ENCODE peak calls at places on chromosomes 12 and 14, in eight cellular contexts. One of them, this sample, is unnamed.

GRCh38 chr14:37559386-37559785 is 35.7 kb downstream of the FOXA1 start:
- DNase-seq in stimulated activated CD4-positive, alpha-beta T cell treated with anti-CD3 and anti-CD28 coated beads, Interleukin-2, amount 100 ng/mL, for 48 hours: no peak
- DNase-seq in tibial nerve: no peak
- DNase-seq in GM12865: no peak
- DNase-seq in activated naive CD4-positive, alpha-beta T cell treated with Interleukin-2 at 50 U/mL for 16 hours: no peak
- DNase-seq in foreskin fibroblast: no peak
- DNase-seq in GM19239: no peak
- DNase-seq in midbrain: no peak
- DNase-seq in this sample: no peak

GRCh38 chr12:113097716-113098427 is 37.7 kb downstream of the RASAL1 start:
- DNase-seq in stimulated activated CD4-positive, alpha-beta T cell treated with anti-CD3 and anti-CD28 coated beads, Interleukin-2, amount 100 ng/mL, for 48 hours: no peak
- DNase-seq in tibial nerve: peak
- DNase-seq in GM12865: no peak
- DNase-seq in activated naive CD4-positive, alpha-beta T cell treated with Interleukin-2 at 50 U/mL for 16 hours: no peak
- DNase-seq in foreskin fibroblast: no peak
- DNase-seq in GM19239: no peak
- DNase-seq in midbrain: peak
- DNase-seq in this sample: no peak

GRCh38 chr14:59591641-59592040 is 15.0 kb upstream of the CCDC175 start:
- DNase-seq in stimulated activated CD4-positive, alpha-beta T cell treated with anti-CD3 and anti-CD28 coated beads, Interleukin-2, amount 100 ng/mL, for 48 hours: no peak
- DNase-seq in tibial nerve: no peak
- DNase-seq in GM12865: no peak
- DNase-seq in activated naive CD4-positive, alpha-beta T cell treated with Interleukin-2 at 50 U/mL for 16 hours: no peak
- DNase-seq in foreskin fibroblast: no peak
- DNase-seq in GM19239: no peak
- DNase-seq in midbrain: no peak
- DNase-seq in this sample: no peak

GRCh38 chr12:15852383-15852782 is 29.8 kb upstream of the STRAP start:
- DNase-seq in stimulated activated CD4-positive, alpha-beta T cell treated with anti-CD3 and anti-CD28 coated beads, Interleukin-2, amount 100 ng/mL, for 48 hours: no peak
- DNase-seq in tibial nerve: no peak
- DNase-seq in GM12865: no peak
- DNase-seq in activated naive CD4-positive, alpha-beta T cell treated with Interleukin-2 at 50 U/mL for 16 hours: no peak
- DNase-seq in foreskin fibroblast: no peak
- DNase-seq in GM19239: no peak
- DNase-seq in midbrain: no peak
- DNase-seq in this sample: no peak

GRCh38 chr12:121108492-121108891 is 24.2 kb upstream of the P2RX7 start:
- DNase-seq in stimulated activated CD4-positive, alpha-beta T cell treated with anti-CD3 and anti-CD28 coated beads, Interleukin-2, amount 100 ng/mL, for 48 hours: no peak
- DNase-seq in tibial nerve: no peak
- DNase-seq in GM12865: no peak
- DNase-seq in activated naive CD4-positive, alpha-beta T cell treated with Interleukin-2 at 50 U/mL for 16 hours: no peak
- DNase-seq in foreskin fibroblast: no peak
- DNase-seq in GM19239: no peak
- DNase-seq in midbrain: no peak
- DNase-seq in this sample: no peak

GRCh38 chr12:48106574-48107251 is 834 bp upstream of the SENP1 start:
- DNase-seq in stimulated activated CD4-positive, alpha-beta T cell treated with anti-CD3 and anti-CD28 coated beads, Interleukin-2, amount 100 ng/mL, for 48 hours: no peak
- DNase-seq in tibial nerve: no peak
- DNase-seq in GM12865: peak
- DNase-seq in activated naive CD4-positive, alpha-beta T cell treated with Interleukin-2 at 50 U/mL for 16 hours: no peak
- DNase-seq in foreskin fibroblast: no peak
- DNase-seq in GM19239: no peak
- DNase-seq in midbrain: no peak
- DNase-seq in this sample: no peak

GRCh38 chr14:73239463-73240241 is 2.3 kb downstream of the PAPLN start:
- DNase-seq in stimulated activated CD4-positive, alpha-beta T cell treated with anti-CD3 and anti-CD28 coated beads, Interleukin-2, amount 100 ng/mL, for 48 hours: no peak
- DNase-seq in tibial nerve: peak
- DNase-seq in GM12865: no peak
- DNase-seq in activated naive CD4-positive, alpha-beta T cell treated with Interleukin-2 at 50 U/mL for 16 hours: no peak
- DNase-seq in foreskin fibroblast: peak
- DNase-seq in GM19239: no peak
- DNase-seq in midbrain: peak
- DNase-seq in this sample: no peak

GRCh38 chr14:67221248-67221981 is 19.8 kb upstream of the PALS1 start:
- DNase-seq in stimulated activated CD4-positive, alpha-beta T cell treated with anti-CD3 and anti-CD28 coated beads, Interleukin-2, amount 100 ng/mL, for 48 hours: no peak
- DNase-seq in tibial nerve: no peak
- DNase-seq in GM12865: no peak
- DNase-seq in activated naive CD4-positive, alpha-beta T cell treated with Interleukin-2 at 50 U/mL for 16 hours: no peak
- DNase-seq in foreskin fibroblast: peak
- DNase-seq in GM19239: no peak
- DNase-seq in midbrain: no peak
- DNase-seq in this sample: no peak

GRCh38 chr12:131863711-131864396 is 30.6 kb upstream of the ULK1 start:
- DNase-seq in stimulated activated CD4-positive, alpha-beta T cell treated with anti-CD3 and anti-CD28 coated beads, Interleukin-2, amount 100 ng/mL, for 48 hours: no peak
- DNase-seq in tibial nerve: no peak
- DNase-seq in GM12865: no peak
- DNase-seq in activated naive CD4-positive, alpha-beta T cell treated with Interleukin-2 at 50 U/mL for 16 hours: no peak
- DNase-seq in foreskin fibroblast: no peak
- DNase-seq in GM19239: no peak
- DNase-seq in midbrain: no peak
- DNase-seq in this sample: no peak

GRCh38 chr14:24056800-24057184 is 5.0 kb downstream of the CARMIL3 start:
- DNase-seq in stimulated activated CD4-positive, alpha-beta T cell treated with anti-CD3 and anti-CD28 coated beads, Interleukin-2, amount 100 ng/mL, for 48 hours: no peak
- DNase-seq in tibial nerve: no peak
- DNase-seq in GM12865: no peak
- DNase-seq in activated naive CD4-positive, alpha-beta T cell treated with Interleukin-2 at 50 U/mL for 16 hours: no peak
- DNase-seq in foreskin fibroblast: no peak
- DNase-seq in GM19239: no peak
- DNase-seq in midbrain: no peak
- DNase-seq in this sample: no peak

GRCh38 chr12:102061096-102061555 is 665 bp downstream of the WASHC3 start:
- DNase-seq in stimulated activated CD4-positive, alpha-beta T cell treated with anti-CD3 and anti-CD28 coated beads, Interleukin-2, amount 100 ng/mL, for 48 hours: no peak
- DNase-seq in tibial nerve: no peak
- DNase-seq in GM12865: peak
- DNase-seq in activated naive CD4-positive, alpha-beta T cell treated with Interleukin-2 at 50 U/mL for 16 hours: peak
- DNase-seq in foreskin fibroblast: no peak
- DNase-seq in GM19239: no peak
- DNase-seq in midbrain: peak
- DNase-seq in this sample: no peak

GRCh38 chr14:32038876-32039275 is 38.2 kb upstream of the ARHGAP5 start:
- DNase-seq in stimulated activated CD4-positive, alpha-beta T cell treated with anti-CD3 and anti-CD28 coated beads, Interleukin-2, amount 100 ng/mL, for 48 hours: no peak
- DNase-seq in tibial nerve: no peak
- DNase-seq in GM12865: no peak
- DNase-seq in activated naive CD4-positive, alpha-beta T cell treated with Interleukin-2 at 50 U/mL for 16 hours: no peak
- DNase-seq in foreskin fibroblast: no peak
- DNase-seq in GM19239: no peak
- DNase-seq in midbrain: no peak
- DNase-seq in this sample: no peak